ENCODE peak calls at places on chromosome 9, in eight cellular contexts. One of them, this sample, is unnamed.

GRCh38 chr9:108811944-108812343 is 43.8 kb downstream of the ACTL7B start:
- DNase-seq in SK-N-SH: no peak
- DNase-seq in GM12891: no peak
- DNase-seq in GM12878: no peak
- DNase-seq in stomach: no peak
- DNase-seq in suprapubic skin: no peak
- DNase-seq in GM23338: no peak
- DNase-seq in GM12892: no peak
- DNase-seq in this sample: no peak

GRCh38 chr9:126631254-126631653 is 17.5 kb downstream of the LMX1B start:
- DNase-seq in GM12891: no peak
- DNase-seq in GM12892: no peak
- DNase-seq in SK-N-SH: no peak
- DNase-seq in suprapubic skin: no peak
- DNase-seq in GM23338: peak; percentile 69
- DNase-seq in stomach: no peak
- DNase-seq in GM12878: no peak
- DNase-seq in this sample: no peak

GRCh38 chr9:134585021-134585561 is 56.5 kb upstream of the COL5A1 start:
- DNase-seq in GM12878: no peak
- DNase-seq in suprapubic skin: peak; percentile 56
- DNase-seq in GM23338: no peak
- DNase-seq in SK-N-SH: no peak
- DNase-seq in GM12892: no peak
- DNase-seq in GM12891: no peak
- DNase-seq in stomach: no peak
- DNase-seq in this sample: no peak

GRCh38 chr9:98536542-98537173 is 172.1 kb downstream of the GABBR2 start:
- DNase-seq in stomach: no peak
- DNase-seq in GM12892: peak; percentile 39
- DNase-seq in GM12878: peak; percentile 4
- DNase-seq in SK-N-SH: no peak
- DNase-seq in GM23338: peak; percentile 82
- DNase-seq in GM12891: peak; percentile 39
- DNase-seq in suprapubic skin: no peak
- DNase-seq in this sample: no peak

GRCh38 chr9:1722404-1722803 is 292.7 kb upstream of the SMARCA2 start:
- DNase-seq in suprapubic skin: no peak
- DNase-seq in GM12892: no peak
- DNase-seq in SK-N-SH: no peak
- DNase-seq in stomach: no peak
- DNase-seq in GM12891: no peak
- DNase-seq in GM12878: no peak
- DNase-seq in GM23338: peak; percentile 69
- DNase-seq in this sample: no peak

GRCh38 chr9:109779711-109780452 is at the start of gene PALM2AKAP2:
- DNase-seq in stomach: no peak
- DNase-seq in GM12891: peak; percentile 25
- DNase-seq in GM23338: peak; percentile 85
- DNase-seq in suprapubic skin: no peak
- DNase-seq in SK-N-SH: peak; percentile 47
- DNase-seq in GM12878: no peak
- DNase-seq in GM12892: peak; percentile 14
- DNase-seq in this sample: no peak

GRCh38 chr9:121949364-121949763 is 143.7 kb downstream of the TTLL11 start:
- DNase-seq in stomach: no peak
- DNase-seq in suprapubic skin: no peak
- DNase-seq in SK-N-SH: no peak
- DNase-seq in GM12891: no peak
- DNase-seq in GM12878: no peak
- DNase-seq in GM12892: no peak
- DNase-seq in GM23338: no peak
- DNase-seq in this sample: no peak

GRCh38 chr9:112005939-112006338 is 109.3 kb downstream of the UGCG start:
- DNase-seq in stomach: no peak
- DNase-seq in GM12891: no peak
- DNase-seq in GM12878: no peak
- DNase-seq in GM23338: no peak
- DNase-seq in GM12892: no peak
- DNase-seq in suprapubic skin: no peak
- DNase-seq in SK-N-SH: no peak
- DNase-seq in this sample: no peak

GRCh38 chr9:126628146-126628545 is 14.4 kb downstream of the LMX1B start:
- DNase-seq in GM12892: no peak
- DNase-seq in GM12891: no peak
- DNase-seq in stomach: no peak
- DNase-seq in SK-N-SH: peak; percentile 93
- DNase-seq in GM12878: no peak
- DNase-seq in GM23338: no peak
- DNase-seq in suprapubic skin: no peak
- DNase-seq in this sample: no peak

GRCh38 chr9:92055624-92056023 is 59.6 kb downstream of the SPTLC1 start:
- DNase-seq in suprapubic skin: no peak
- DNase-seq in stomach: no peak
- DNase-seq in GM12892: no peak
- DNase-seq in GM12891: no peak
- DNase-seq in GM12878: no peak
- DNase-seq in GM23338: peak; percentile 84
- DNase-seq in SK-N-SH: no peak
- DNase-seq in this sample: no peak

GRCh38 chr9:127406799-127407504 is 10.0 kb downstream of the SLC2A8 start:
- DNase-seq in GM23338: no peak
- DNase-seq in stomach: no peak
- DNase-seq in GM12891: no peak
- DNase-seq in GM12878: no peak
- DNase-seq in SK-N-SH: no peak
- DNase-seq in GM12892: no peak
- DNase-seq in suprapubic skin: no peak
- DNase-seq in this sample: no peak

GRCh38 chr9:92293452-92294296 is at the start of gene IARS1:
- DNase-seq in stomach: peak; percentile 99
- DNase-seq in GM12891: peak; percentile 81
- DNase-seq in GM23338: peak; percentile 97
- DNase-seq in SK-N-SH: peak; percentile 96
- DNase-seq in suprapubic skin: peak; percentile 99
- DNase-seq in GM12892: peak; percentile 82
- DNase-seq in GM12878: peak; percentile 97
- DNase-seq in this sample: peak; percentile 94

GRCh38 chr9:107593224-107593870 is 103.8 kb upstream of the KLF4 start:
- DNase-seq in suprapubic skin: no peak
- DNase-seq in GM12892: no peak
- DNase-seq in GM12878: no peak
- DNase-seq in GM23338: no peak
- DNase-seq in SK-N-SH: no peak
- DNase-seq in stomach: no peak
- DNase-seq in GM12891: no peak
- DNase-seq in this sample: no peak

GRCh38 chr9:69265891-69266290 is 59.1 kb upstream of the ENTREP1 start:
- DNase-seq in stomach: no peak
- DNase-seq in GM12878: no peak
- DNase-seq in GM12892: no peak
- DNase-seq in GM23338: peak; percentile 19
- DNase-seq in SK-N-SH: no peak
- DNase-seq in GM12891: no peak
- DNase-seq in suprapubic skin: no peak
- DNase-seq in this sample: no peak

GRCh38 chr9:27847380-27847779 is 274.1 kb upstream of the C9orf72 start:
- DNase-seq in GM12891: no peak
- DNase-seq in stomach: no peak
- DNase-seq in GM12878: no peak
- DNase-seq in suprapubic skin: no peak
- DNase-seq in SK-N-SH: no peak
- DNase-seq in GM23338: no peak
- DNase-seq in GM12892: no peak
- DNase-seq in this sample: no peak

GRCh38 chr9:16627967-16628366 is 242.5 kb downstream of the BNC2 start:
- DNase-seq in SK-N-SH: peak; percentile 33
- DNase-seq in GM12878: no peak
- DNase-seq in suprapubic skin: no peak
- DNase-seq in GM12892: no peak
- DNase-seq in GM23338: no peak
- DNase-seq in GM12891: no peak
- DNase-seq in stomach: no peak
- DNase-seq in this sample: peak; percentile 90

GRCh38 chr9:77707696-77708095 is 59.6 kb upstream of the GNA14 start:
- DNase-seq in GM12892: no peak
- DNase-seq in GM12878: no peak
- DNase-seq in SK-N-SH: no peak
- DNase-seq in suprapubic skin: peak; percentile 84
- DNase-seq in stomach: peak; percentile 40
- DNase-seq in GM12891: no peak
- DNase-seq in GM23338: no peak
- DNase-seq in this sample: no peak

GRCh38 chr9:129981180-129981907 is 61.6 kb downstream of the FNBP1 start:
- DNase-seq in GM12892: no peak
- DNase-seq in suprapubic skin: peak; percentile 78
- DNase-seq in GM23338: no peak
- DNase-seq in stomach: no peak
- DNase-seq in SK-N-SH: no peak
- DNase-seq in GM12878: no peak
- DNase-seq in GM12891: no peak
- DNase-seq in this sample: no peak
- TF ChIP-seq POLR2AphosphoS5 in GM12892: no peak
- TF ChIP-seq POLR2AphosphoS5 in suprapubic skin: no peak
- TF ChIP-seq POLR2AphosphoS5 in GM23338: no peak
- TF ChIP-seq POLR2AphosphoS5 in stomach: no peak
- TF ChIP-seq POLR2AphosphoS5 in SK-N-SH: no peak
- TF ChIP-seq POLR2AphosphoS5 in GM12878: peak; percentile 32
- TF ChIP-seq POLR2AphosphoS5 in GM12891: no peak
- TF ChIP-seq POLR2AphosphoS5 in this sample: no peak

DNA sequence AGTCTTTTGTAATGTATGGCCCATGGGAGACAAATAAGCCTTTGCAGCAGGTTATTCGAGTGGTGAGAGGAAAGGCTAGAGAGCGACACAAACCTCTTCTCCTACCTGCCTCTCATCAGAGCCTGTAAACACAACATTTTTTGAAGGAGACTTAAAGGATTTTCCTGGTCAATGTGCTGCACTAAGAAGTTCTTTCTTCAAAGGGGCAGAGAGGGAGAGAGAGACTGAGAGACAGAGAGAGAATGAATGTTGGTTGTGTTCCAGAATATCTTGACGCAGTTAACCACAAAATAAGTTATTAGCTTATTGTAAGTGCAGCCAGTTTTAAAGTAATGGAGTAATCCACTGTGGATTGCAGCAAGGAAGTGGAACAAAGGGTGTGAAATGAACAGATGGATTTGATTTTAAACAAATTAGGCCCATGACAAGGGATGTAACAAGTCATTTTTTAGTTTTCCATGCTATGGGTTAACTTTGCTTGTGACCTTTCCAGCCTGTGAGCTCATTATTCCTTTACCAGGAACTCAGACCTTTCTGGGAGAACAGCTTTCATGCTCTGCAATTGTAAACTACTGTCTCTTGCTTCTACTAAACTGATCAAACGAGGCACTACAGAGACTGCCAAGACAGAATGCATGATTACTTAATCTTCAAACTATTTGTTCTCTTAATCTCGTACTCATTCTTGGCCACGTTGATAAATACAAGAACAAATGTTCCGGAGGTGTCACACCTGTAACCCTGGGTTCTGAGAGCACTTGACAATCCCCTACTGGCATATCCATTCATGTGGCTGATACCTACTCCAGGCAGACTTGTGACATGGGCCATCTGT is 131.2 kb downstream of the TLE1 start:
- DNase-seq in SK-N-SH: no peak
- DNase-seq in GM23338: no peak
- DNase-seq in GM12878: no peak
- DNase-seq in stomach: peak; percentile 33
- DNase-seq in suprapubic skin: no peak
- DNase-seq in GM12891: no peak
- DNase-seq in GM12892: no peak
- DNase-seq in this sample: peak; percentile 66
- TF ChIP-seq POLR2AphosphoS5 in SK-N-SH: peak; percentile 58
- TF ChIP-seq POLR2AphosphoS5 in GM23338: no peak
- TF ChIP-seq POLR2AphosphoS5 in GM12878: no peak
- TF ChIP-seq POLR2AphosphoS5 in stomach: peak; percentile 71
- TF ChIP-seq POLR2AphosphoS5 in suprapubic skin: no peak
- TF ChIP-seq POLR2AphosphoS5 in GM12891: no peak
- TF ChIP-seq POLR2AphosphoS5 in GM12892: no peak
- TF ChIP-seq POLR2AphosphoS5 in this sample: peak; percentile 26

DNA sequence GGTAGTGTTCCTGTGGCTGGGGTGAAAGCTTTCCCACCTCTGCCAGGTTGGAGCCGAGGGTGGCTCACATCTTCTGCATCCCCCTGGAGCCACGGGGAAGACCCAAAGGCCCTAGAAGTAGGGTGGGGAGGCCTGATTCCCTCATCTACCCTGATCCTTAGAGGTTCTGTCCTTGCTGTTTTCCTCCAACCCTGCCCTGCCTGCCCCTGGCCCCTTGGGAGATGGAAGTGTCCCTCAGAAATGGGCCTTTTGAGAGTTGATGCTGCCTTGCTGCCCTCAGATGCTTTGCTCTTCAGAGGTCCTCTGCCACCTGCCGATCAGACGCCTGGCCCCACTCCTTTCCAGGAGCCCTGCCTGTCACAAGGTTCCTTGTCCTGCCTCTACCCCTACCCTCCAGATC is 6.3 kb downstream of the CCL19 start:
- DNase-seq in GM23338: no peak
- DNase-seq in GM12892: no peak
- DNase-seq in suprapubic skin: no peak
- DNase-seq in SK-N-SH: no peak
- DNase-seq in stomach: no peak
- DNase-seq in GM12878: no peak
- DNase-seq in GM12891: no peak
- DNase-seq in this sample: no peak
- TF ChIP-seq POLR2AphosphoS5 in GM23338: no peak
- TF ChIP-seq POLR2AphosphoS5 in GM12892: no peak
- TF ChIP-seq POLR2AphosphoS5 in suprapubic skin: no peak
- TF ChIP-seq POLR2AphosphoS5 in SK-N-SH: no peak
- TF ChIP-seq POLR2AphosphoS5 in stomach: no peak
- TF ChIP-seq POLR2AphosphoS5 in GM12878: no peak
- TF ChIP-seq POLR2AphosphoS5 in GM12891: no peak
- TF ChIP-seq POLR2AphosphoS5 in this sample: no peak

GRCh38 chr9:94606641-94607339 is 13.2 kb upstream of the FBP2 start:
- DNase-seq in SK-N-SH: no peak
- DNase-seq in GM23338: no peak
- DNase-seq in suprapubic skin: peak; percentile 65
- DNase-seq in GM12892: no peak
- DNase-seq in GM12878: no peak
- DNase-seq in GM12891: peak; percentile 30
- DNase-seq in stomach: peak; percentile 28
- DNase-seq in this sample: no peak
- TF ChIP-seq POLR2AphosphoS5 in SK-N-SH: no peak
- TF ChIP-seq POLR2AphosphoS5 in GM23338: no peak
- TF ChIP-seq POLR2AphosphoS5 in suprapubic skin: no peak
- TF ChIP-seq POLR2AphosphoS5 in GM12892: no peak
- TF ChIP-seq POLR2AphosphoS5 in GM12878: no peak
- TF ChIP-seq POLR2AphosphoS5 in GM12891: no peak
- TF ChIP-seq POLR2AphosphoS5 in stomach: no peak
- TF ChIP-seq POLR2AphosphoS5 in this sample: no peak